ENCODE peak calls at places on chromosomes 1 and 21, in ten cellular contexts. R is mesothelial cell of epicardium, J is cardiac fibroblast, V is GM12878, T is RWPE1, I is Calu3, D is stomach, A is suprapubic skin, K is neural progenitor cell, E is brain microvascular endothelial cell. Z is an unnamed sample.

GRCh38 chr21:15841856-15842564 is 112.2 kb downstream of the USP25 start:
- DNase-seq in R (no peak), J (peak), V (no peak), T (peak), I (no peak), D (no peak), A (no peak), K (no peak), E (peak), Z (no peak)

GRCh38 chr1:240363315-240363714 is 248.6 kb downstream of the GREM2 start:
- DNase-seq in R (no peak), J (no peak), V (no peak), T (no peak), I (no peak), D (no peak), A (no peak), K (no peak), E (no peak), Z (no peak)

GRCh38 chr21:34022557-34023335 is 50.6 kb upstream of the MRPS6 start:
- DNase-seq in R (no peak), J (no peak), V (no peak), T (no peak), I (no peak), D (no peak), A (no peak), K (peak), E (no peak), Z (no peak)

GRCh38 chr1:179550753-179551682 is 24.7 kb downstream of the NPHS2 start:
- DNase-seq in R (no peak), J (peak), V (peak), T (peak), I (no peak), D (no peak), A (no peak), K (no peak), E (peak), Z (no peak)

GRCh38 chr1:186014370-186015030 is 280.3 kb downstream of the HMCN1 start:
- DNase-seq in R (no peak), J (peak), V (no peak), T (no peak), I (no peak), D (no peak), A (no peak), K (no peak), E (peak), Z (no peak)

GRCh38 chr1:94522304-94522703 is 19.3 kb downstream of the F3 start:
- DNase-seq in R (no peak), J (peak), V (no peak), T (no peak), I (peak), D (no peak), A (no peak), K (peak), E (peak), Z (no peak)

GRCh38 chr1:175499595-175500367 is 243.6 kb downstream of the TNR start:
- DNase-seq in R (no peak), J (no peak), V (no peak), T (peak), I (no peak), D (no peak), A (no peak), K (no peak), E (no peak), Z (no peak)

GRCh38 chr1:229432905-229433304 is 989 bp downstream of the ACTA1 start:
- DNase-seq in R (no peak), J (no peak), V (no peak), T (no peak), I (no peak), D (no peak), A (no peak), K (no peak), E (no peak), Z (no peak)

GRCh38 chr1:3222042-3222692 is 153.2 kb downstream of the PRDM16 start:
- DNase-seq in R (no peak), J (no peak), V (no peak), T (no peak), I (no peak), D (peak), A (no peak), K (no peak), E (no peak), Z (no peak)

GRCh38 chr1:16068356-16069270 is 4.8 kb downstream of the FAM131C start:
- DNase-seq in R (no peak), J (peak), V (no peak), T (no peak), I (no peak), D (peak), A (no peak), K (no peak), E (no peak), Z (no peak)

GRCh38 chr21:38531142-38531541 is 32.9 kb upstream of the ERG start:
- DNase-seq in R (no peak), J (no peak), V (no peak), T (no peak), I (no peak), D (no peak), A (no peak), K (no peak), E (no peak), Z (no peak)

GRCh38 chr1:160429702-160430535 is 29.6 kb downstream of the VANGL2 start:
- DNase-seq in R (no peak), J (no peak), V (peak), T (no peak), I (no peak), D (no peak), A (no peak), K (no peak), E (no peak), Z (no peak)

GRCh38 chr21:46202592-46203202 is 18.4 kb upstream of the SPATC1L start:
- DNase-seq in R (no peak), J (no peak), V (no peak), T (no peak), I (no peak), D (no peak), A (no peak), K (no peak), E (no peak), Z (no peak)

GRCh38 chr1:190478193-190479007 is 736 bp upstream of the BRINP3 start:
- DNase-seq in R (no peak), J (peak), V (no peak), T (peak), I (peak), D (no peak), A (no peak), K (peak), E (no peak), Z (peak)

GRCh38 chr1:44616991-44617702 is 57.1 kb downstream of the TMEM53 start:
- DNase-seq in R (no peak), J (peak), V (no peak), T (peak), I (peak), D (no peak), A (no peak), K (peak), E (no peak), Z (no peak)

GRCh38 chr1:10631121-10631810 is 156.5 kb downstream of the PEX14 start:
- DNase-seq in R (no peak), J (no peak), V (no peak), T (no peak), I (no peak), D (no peak), A (no peak), K (no peak), E (no peak), Z (no peak)

GRCh38 chr1:55828031-55828430 is 612.9 kb upstream of the USP24 start:
- DNase-seq in R (no peak), J (peak), V (no peak), T (no peak), I (no peak), D (no peak), A (no peak), K (no peak), E (no peak), Z (no peak)

GRCh38 chr1:115669886-115670285 is 28.1 kb downstream of the VANGL1 start:
- DNase-seq in R (no peak), J (no peak), V (no peak), T (no peak), I (no peak), D (no peak), A (no peak), K (no peak), E (no peak), Z (no peak)

GRCh38 chr21:22885614-22886013 is 1887.4 kb downstream of the NCAM2 start:
- DNase-seq in R (no peak), J (no peak), V (no peak), T (no peak), I (no peak), D (no peak), A (no peak), K (no peak), E (no peak), Z (no peak)

GRCh38 chr1:201870397-201870796 is 18.3 kb upstream of the SHISA4 start:
- DNase-seq in R (no peak), J (no peak), V (no peak), T (no peak), I (no peak), D (no peak), A (no peak), K (no peak), E (no peak), Z (no peak)

GRCh38 chr1:173093721-173094450 is 43.1 kb upstream of the TNFSF18 start:
- DNase-seq in R (no peak), J (no peak), V (no peak), T (no peak), I (no peak), D (no peak), A (no peak), K (no peak), E (peak), Z (no peak)

GRCh38 chr21:44079846-44080245 is 27.4 kb upstream of the PWP2 start:
- DNase-seq in R (no peak), J (no peak), V (no peak), T (no peak), I (no peak), D (no peak), A (no peak), K (no peak), E (no peak), Z (no peak)

GRCh38 chr1:196887515-196888239 is at the start of gene CFHR4:
- DNase-seq in R (no peak), J (no peak), V (no peak), T (no peak), I (no peak), D (no peak), A (no peak), K (no peak), E (no peak), Z (no peak)

GRCh38 chr1:207659545-207660148 is 14.7 kb downstream of the CR1L start:
- DNase-seq in R (no peak), J (no peak), V (no peak), T (no peak), I (peak), D (peak), A (no peak), K (no peak), E (no peak), Z (no peak)

GRCh38 chr1:87236585-87236984 is 92.1 kb upstream of the LMO4 start:
- DNase-seq in R (no peak), J (no peak), V (no peak), T (no peak), I (no peak), D (no peak), A (no peak), K (no peak), E (no peak), Z (no peak)

GRCh38 chr1:67537647-67538018 is 107.4 kb upstream of the SERBP1 start:
- DNase-seq in R (no peak), J (no peak), V (no peak), T (no peak), I (no peak), D (no peak), A (no peak), K (no peak), E (no peak), Z (no peak)

GRCh38 chr1:12631571-12631970 is 12.3 kb upstream of the AADACL4 start:
- DNase-seq in R (no peak), J (no peak), V (no peak), T (no peak), I (no peak), D (no peak), A (no peak), K (no peak), E (no peak), Z (no peak)
- TF ChIP-seq CTCF in R (no peak), J (no peak), V (no peak), T (no peak), I (no peak), D (no peak), A (no peak), K (no peak), E (no peak), Z (no peak)

DNA sequence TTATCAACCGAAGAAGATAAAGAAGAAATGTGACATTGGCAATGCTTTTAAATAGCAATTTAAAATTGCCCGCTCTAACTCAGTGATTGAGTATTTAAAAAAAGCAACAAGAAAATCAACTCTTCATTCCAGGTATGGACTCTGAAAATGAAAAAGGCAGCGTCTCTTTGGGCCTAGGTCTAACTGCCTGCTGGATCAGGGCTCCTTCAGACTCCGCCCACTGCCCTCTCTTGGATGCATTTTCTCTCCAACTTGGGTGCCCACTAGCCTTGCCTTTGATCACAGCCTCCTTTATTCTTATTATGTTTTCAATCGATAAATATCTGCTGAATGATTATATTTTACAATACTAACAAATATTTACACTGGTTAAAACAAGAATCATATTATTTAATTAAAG is 268.9 kb downstream of the MRPL39 start:
- DNase-seq in R (no peak), J (no peak), V (no peak), T (no peak), I (no peak), D (no peak), A (no peak), K (no peak), E (no peak), Z (no peak)
- TF ChIP-seq CTCF in R (no peak), J (no peak), V (no peak), T (no peak), I (no peak), D (no peak), A (no peak), K (no peak), E (no peak), Z (no peak)

GRCh38 chr1:64550946-64551345 is 81.0 kb downstream of the CACHD1 start:
- DNase-seq in R (no peak), J (no peak), V (no peak), T (no peak), I (no peak), D (no peak), A (no peak), K (no peak), E (no peak), Z (no peak)

GRCh38 chr1:64555947-64556346 is 86.0 kb downstream of the CACHD1 start:
- DNase-seq in R (no peak), J (no peak), V (no peak), T (no peak), I (no peak), D (no peak), A (no peak), K (no peak), E (no peak), Z (no peak)

GRCh38 chr1:64550505-64550904 is 80.6 kb downstream of the CACHD1 start:
- DNase-seq in R (no peak), J (no peak), V (no peak), T (no peak), I (no peak), D (no peak), A (no peak), K (no peak), E (no peak), Z (no peak)

GRCh38 chr1:64549464-64550239 is 79.7 kb downstream of the CACHD1 start:
- DNase-seq in R (no peak), J (no peak), V (no peak), T (no peak), I (no peak), D (no peak), A (no peak), K (no peak), E (no peak), Z (no peak)

GRCh38 chr1:64553285-64553684 is 83.4 kb downstream of the CACHD1 start:
- DNase-seq in R (no peak), J (no peak), V (no peak), T (no peak), I (no peak), D (no peak), A (no peak), K (no peak), E (no peak), Z (no peak)
- TF ChIP-seq CTCF in R (no peak), J (no peak), V (peak), T (no peak), I (no peak), D (no peak), A (no peak), K (no peak), E (no peak), Z (no peak)

GRCh38 chr1:6584126-6585080 is 4.6 kb downstream of the ZBTB48 start:
- DNase-seq in R (no peak), J (no peak), V (no peak), T (no peak), I (no peak), D (no peak), A (no peak), K (no peak), E (no peak), Z (no peak)
- TF ChIP-seq CTCF in R (peak), J (no peak), V (no peak), T (no peak), I (peak), D (no peak), A (no peak), K (peak), E (peak), Z (peak)

GRCh38 chr1:12757836-12758235 is 11.8 kb downstream of the CFAP107 start:
- DNase-seq in R (no peak), J (no peak), V (no peak), T (no peak), I (no peak), D (no peak), A (no peak), K (peak), E (no peak), Z (no peak)

GRCh38 chr1:12762766-12763165 is 10.8 kb upstream of the PRAMEF12 start:
- DNase-seq in R (no peak), J (no peak), V (no peak), T (no peak), I (no peak), D (no peak), A (no peak), K (no peak), E (no peak), Z (no peak)

GRCh38 chr1:12761781-12762180 is 11.8 kb upstream of the PRAMEF12 start:
- DNase-seq in R (no peak), J (no peak), V (no peak), T (no peak), I (no peak), D (no peak), A (no peak), K (no peak), E (no peak), Z (no peak)

GRCh38 chr1:12756756-12757433 is 10.9 kb downstream of the CFAP107 start:
- DNase-seq in R (no peak), J (no peak), V (no peak), T (no peak), I (no peak), D (no peak), A (no peak), K (no peak), E (no peak), Z (no peak)

GRCh38 chr1:12760256-12760795 is 13.2 kb upstream of the PRAMEF12 start:
- DNase-seq in R (no peak), J (no peak), V (no peak), T (no peak), I (no peak), D (no peak), A (no peak), K (peak), E (no peak), Z (no peak)
- TF ChIP-seq CTCF in R (no peak), J (no peak), V (no peak), T (no peak), I (no peak), D (no peak), A (no peak), K (peak), E (no peak), Z (no peak)

GRCh38 chr1:117339866-117340357 is 27.3 kb upstream of the MAN1A2 start:
- DNase-seq in R (no peak), J (peak), V (no peak), T (peak), I (peak), D (no peak), A (no peak), K (no peak), E (peak), Z (no peak)
- TF ChIP-seq CTCF in R (no peak), J (no peak), V (no peak), T (no peak), I (no peak), D (no peak), A (no peak), K (no peak), E (no peak), Z (no peak)

DNA sequence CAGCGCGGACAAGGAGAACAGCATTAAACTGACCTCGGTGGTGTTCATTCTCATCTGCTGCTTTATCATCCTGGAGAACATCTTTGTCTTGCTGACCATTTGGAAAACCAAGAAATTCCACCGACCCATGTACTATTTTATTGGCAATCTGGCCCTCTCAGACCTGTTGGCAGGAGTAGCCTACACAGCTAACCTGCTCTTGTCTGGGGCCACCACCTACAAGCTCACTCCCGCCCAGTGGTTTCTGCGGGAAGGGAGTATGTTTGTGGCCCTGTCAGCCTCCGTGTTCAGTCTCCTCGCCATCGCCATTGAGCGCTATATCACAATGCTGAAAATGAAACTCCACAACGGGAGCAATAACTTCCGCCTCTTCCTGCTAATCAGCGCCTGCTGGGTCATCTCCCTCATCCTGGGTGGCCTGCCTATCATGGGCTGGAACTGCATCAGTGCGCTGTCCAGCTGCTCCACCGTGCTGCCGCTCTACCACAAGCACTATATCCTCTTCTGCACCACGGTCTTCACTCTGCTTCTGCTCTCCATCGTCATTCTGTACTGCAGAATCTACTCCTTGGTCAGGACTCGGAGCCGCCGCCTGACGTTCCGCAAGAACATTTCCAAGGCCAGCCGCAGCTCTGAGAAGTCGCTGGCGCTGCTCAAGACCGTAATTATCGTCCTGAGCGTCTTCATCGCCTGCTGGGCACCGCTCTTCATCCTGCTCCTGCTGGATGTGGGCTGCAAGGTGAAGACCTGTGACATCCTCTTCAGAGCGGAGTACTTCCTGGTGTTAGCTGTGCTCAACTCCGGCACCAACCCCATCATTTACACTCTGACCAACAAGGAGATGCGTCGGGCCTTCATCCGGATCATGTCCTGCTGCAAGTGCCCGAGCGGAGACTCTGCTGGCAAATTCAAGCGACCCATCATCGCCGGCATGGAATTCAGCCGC is 2.5 kb downstream of the S1PR1 start:
- DNase-seq in R (no peak), J (no peak), V (no peak), T (no peak), I (no peak), D (no peak), A (no peak), K (no peak), E (no peak), Z (no peak)
- TF ChIP-seq CTCF in R (peak), J (no peak), V (no peak), T (peak), I (no peak), D (no peak), A (no peak), K (no peak), E (no peak), Z (no peak)

GRCh38 chr1:116881879-116882520 is 27.7 kb upstream of the PTGFRN start:
- DNase-seq in R (no peak), J (peak), V (no peak), T (peak), I (peak), D (peak), A (no peak), K (peak), E (peak), Z (no peak)
- TF ChIP-seq CTCF in R (no peak), J (peak), V (peak), T (no peak), I (no peak), D (no peak), A (peak), K (peak), E (peak), Z (peak)

Z was measured in neural crest cell.